ENCODE peak calls at places on chromosomes 3 and 15, in four cellular contexts. I is stomach, G is GM12878, T is sigmoid colon. W is an unnamed sample. For H3K9me3, the result is how much of the 10 kb centered on the place peaks cover.

GRCh38 chr15:58407366-58407765 is 24.4 kb upstream of the LIPC start:
- DNase-seq in I (no peak), G (no peak), T (no peak), W (no peak)

GRCh38 chr3:165159760-165160421 is 36.3 kb downstream of the SLITRK3 start:
- DNase-seq in I (no peak), G (no peak), T (no peak), W (no peak)

GRCh38 chr3:45398167-45398566 is 9.8 kb downstream of the LARS2 start:
- DNase-seq in I (no peak), G (no peak), T (no peak), W (no peak)

GRCh38 chr15:68556139-68556990 is 22.4 kb upstream of the CORO2B start:
- DNase-seq in I (no peak), G (no peak), T (no peak), W (peak)

GRCh38 chr3:72128906-72129305 is 344.0 kb upstream of the PROK2 start:
- DNase-seq in I (no peak), G (no peak), T (no peak), W (no peak)

GRCh38 chr3:108096506-108097325 is 5.9 kb upstream of the CD47 start:
- DNase-seq in I (no peak), G (no peak), T (no peak), W (no peak)

GRCh38 chr3:76054404-76054803 is 269.1 kb upstream of the ZNF717 start:
- DNase-seq in I (no peak), G (no peak), T (no peak), W (no peak)

GRCh38 chr3:196740476-196741400 is 1.1 kb downstream of the PAK2 start:
- DNase-seq in I (no peak), G (no peak), T (no peak), W (peak)

GRCh38 chr15:51726302-51727073 is 11.0 kb downstream of the LYSMD2 start:
- DNase-seq in I (no peak), G (no peak), T (peak), W (no peak)

GRCh38 chr3:124999897-125000296 is 55.9 kb downstream of the HEG1 start:
- DNase-seq in I (no peak), G (no peak), T (no peak), W (no peak)

GRCh38 chr15:34182942-34183341 is 27.0 kb downstream of the KATNBL1 start:
- DNase-seq in I (no peak), G (no peak), T (no peak), W (no peak)

GRCh38 chr3:69998759-69999158 is 774 bp upstream of the SAMMSON start:
- DNase-seq in I (peak), G (no peak), T (no peak), W (no peak)

GRCh38 chr3:42698216-42698910 is 4.2 kb downstream of the HHATL start:
- DNase-seq in I (peak), G (no peak), T (no peak), W (no peak)

GRCh38 chr3:121443456-121443855 is 102.3 kb downstream of the POLQ start:
- DNase-seq in I (no peak), G (no peak), T (no peak), W (no peak)

GRCh38 chr15:28012231-28012630 is 86.9 kb downstream of the OCA2 start:
- DNase-seq in I (no peak), G (no peak), T (no peak), W (no peak)

GRCh38 chr15:80179025-80179759 is 26.4 kb downstream of the FAH start:
- DNase-seq in I (peak), G (no peak), T (no peak), W (no peak)

GRCh38 chr15:80202016-80202315 is 49.2 kb downstream of the FAH start:
- DNase-seq in I (no peak), G (no peak), T (no peak), W (no peak)

GRCh38 chr15:37098468-37099320 is 1.7 kb downstream of the MEIS2 start:
- DNase-seq in I (no peak), G (no peak), T (peak), W (peak)

GRCh38 chr3:178043084-178043483 is 493.2 kb upstream of the KCNMB2 start:
- DNase-seq in I (no peak), G (no peak), T (no peak), W (no peak)

GRCh38 chr3:114179575-114179974 is 723 bp upstream of the DRD3 start:
- DNase-seq in I (no peak), G (no peak), T (no peak), W (no peak)

GRCh38 chr3:100637197-100637631 is 27.8 kb downstream of the ADGRG7 start:
- DNase-seq in I (no peak), G (no peak), T (no peak), W (no peak)

GRCh38 chr3:38458796-38459498 is 5.3 kb downstream of the ACVR2B start:
- DNase-seq in I (peak), G (no peak), T (no peak), W (no peak)

GRCh38 chr3:24793896-24794295 is 299.2 kb upstream of the THRB start:
- DNase-seq in I (no peak), G (no peak), T (no peak), W (no peak)

GRCh38 chr3:120173056-120173675 is 78.9 kb upstream of the GSK3B start:
- DNase-seq in I (no peak), G (no peak), T (no peak), W (no peak)

GRCh38 chr3:172104471-172105072 is 65.2 kb downstream of the FNDC3B start:
- DNase-seq in I (no peak), G (no peak), T (no peak), W (no peak)

GRCh38 chr3:141385386-141386079 is 17.2 kb downstream of the ZBTB38 start:
- DNase-seq in I (no peak), G (no peak), T (no peak), W (no peak)

GRCh38 chr3:186452517-186452916 is 90.5 kb upstream of the DGKG start:
- DNase-seq in I (peak), G (no peak), T (no peak), W (no peak)

GRCh38 chr3:157858821-157859220 is 247.4 kb downstream of the SHOX2 start:
- DNase-seq in I (no peak), G (no peak), T (no peak), W (no peak)

GRCh38 chr3:88987786-88988185 is 119.6 kb upstream of the EPHA3 start:
- DNase-seq in I (no peak), G (no peak), T (no peak), W (no peak)

DNA sequence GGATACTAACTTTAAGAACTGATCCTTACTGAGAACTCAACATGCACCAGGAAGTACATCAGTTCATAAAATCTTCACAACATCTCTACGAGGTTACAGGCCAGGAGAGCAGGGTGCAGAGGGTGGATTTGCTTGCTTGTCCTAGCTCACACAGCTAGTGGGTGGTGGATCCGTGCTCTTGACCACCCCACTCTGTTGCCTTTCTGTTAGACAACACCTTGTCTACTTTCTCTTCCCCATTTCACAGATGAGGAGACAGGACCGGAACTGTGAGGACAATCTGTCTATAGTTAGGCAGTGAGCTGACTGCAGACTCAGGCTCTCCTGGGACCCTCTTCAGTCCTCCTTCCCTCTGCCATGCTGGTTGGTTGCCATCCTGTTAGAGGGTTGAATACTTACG is 221.7 kb upstream of the TLE3 start:
- DNase-seq in I (no peak), G (peak), T (no peak), W (no peak)
- TF ChIP-seq POLR2AphosphoS5 in I (no peak), G (peak), T (no peak), W (no peak)

GRCh38 chr3:58784425-58784824 is 117.9 kb upstream of the FAM3D start:
- DNase-seq in I (no peak), G (no peak), T (no peak), W (no peak)
- H3K9me3 ChIP-seq in I (under half), G (under half), T (under half), W (under half)

GRCh38 chr3:194474675-194475074 is 12.1 kb downstream of the ATP13A3 start:
- DNase-seq in I (no peak), G (no peak), T (no peak), W (no peak)

GRCh38 chr3:194481103-194481502 is 5.7 kb downstream of the ATP13A3 start:
- DNase-seq in I (no peak), G (no peak), T (no peak), W (no peak)

GRCh38 chr3:194475978-194476377 is 10.8 kb downstream of the ATP13A3 start:
- DNase-seq in I (no peak), G (no peak), T (no peak), W (no peak)

GRCh38 chr3:194475138-194475932 is 11.5 kb downstream of the ATP13A3 start:
- DNase-seq in I (no peak), G (no peak), T (no peak), W (no peak)

GRCh38 chr3:194476784-194477183 is 10.0 kb downstream of the ATP13A3 start:
- DNase-seq in I (no peak), G (no peak), T (no peak), W (no peak)
- H3K4me3 ChIP-seq in I (no peak), G (no peak), T (no peak), W (no peak)

DNA sequence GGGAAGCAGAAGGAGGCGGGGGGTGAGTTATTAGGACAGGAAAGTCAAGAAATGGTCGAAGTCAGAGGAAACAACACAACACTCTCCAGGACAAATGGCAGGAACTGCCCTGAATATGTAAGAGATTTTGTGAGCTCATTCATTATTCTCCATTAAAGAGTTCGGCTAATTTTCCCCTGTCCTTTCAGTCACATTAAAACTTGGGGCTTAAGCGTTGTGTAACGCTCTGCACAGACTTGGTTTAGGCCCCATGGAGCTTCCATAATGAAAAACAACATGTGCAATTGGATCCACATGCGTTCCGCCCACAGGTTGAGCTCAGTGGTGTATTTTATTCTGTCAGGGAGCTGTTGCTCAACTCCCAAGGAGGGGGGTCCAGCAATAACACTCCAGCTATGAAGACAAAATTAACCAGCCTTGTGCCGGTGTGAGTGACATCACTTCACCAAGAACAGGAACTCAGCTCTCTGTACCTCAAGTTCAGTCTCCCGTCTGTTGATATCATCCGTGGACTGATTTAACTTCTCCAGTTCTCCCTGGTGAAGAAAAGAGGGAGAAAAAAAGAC is 2.3 kb downstream of the SH3BP5 start:
- DNase-seq in I (no peak), G (no peak), T (peak), W (no peak)
- TF ChIP-seq POLR2AphosphoS5 in I (peak), G (no peak), T (peak), W (no peak)

DNA sequence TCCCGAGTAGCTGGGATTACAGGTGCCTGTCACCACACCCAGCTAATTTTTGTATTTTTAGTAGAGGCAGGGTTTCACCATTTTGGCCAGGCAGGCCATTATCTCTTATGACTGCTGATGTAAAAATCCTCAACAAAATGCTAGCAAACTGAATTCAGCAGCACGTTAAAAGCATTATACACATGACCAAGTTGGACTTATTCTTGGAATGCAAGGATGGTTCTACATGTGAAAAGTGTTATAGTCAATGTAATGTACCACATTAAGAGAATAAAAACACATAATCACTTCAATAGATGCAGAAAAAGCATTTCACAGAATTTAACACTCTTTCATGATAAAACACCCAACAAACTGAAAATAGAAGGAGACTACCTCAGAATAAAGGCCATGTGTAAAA is 20.2 kb downstream of the RNF13 start:
- DNase-seq in I (no peak), G (no peak), T (no peak), W (no peak)
- H3K9me3 ChIP-seq in I (under half), G (under half), T (under half), W (half or more)

DNA sequence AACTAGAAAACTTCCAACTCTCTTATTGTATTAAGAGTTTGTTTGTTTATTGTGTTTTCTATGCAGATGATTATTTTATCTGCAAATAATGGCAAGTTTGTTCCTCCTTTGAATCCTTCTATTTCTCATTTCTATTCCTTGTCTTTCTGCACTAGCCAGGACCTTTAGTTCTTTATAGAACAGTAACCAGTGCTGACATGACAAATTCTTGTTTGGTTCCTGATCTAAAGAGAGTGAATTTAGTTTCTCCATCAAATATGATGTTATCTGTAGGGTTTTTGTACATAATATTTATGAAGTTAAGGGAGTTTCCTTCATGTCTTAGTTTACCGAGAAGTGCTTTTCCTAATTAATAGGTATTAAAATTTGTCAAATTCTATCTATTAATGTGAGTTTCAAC is 100.8 kb upstream of the STRIT1 start:
- DNase-seq in I (no peak), G (no peak), T (no peak), W (no peak)
- H3K4me3 ChIP-seq in I (no peak), G (no peak), T (no peak), W (no peak)

GRCh38 chr3:159805411-159805772 is 183.2 kb upstream of the IL12A start:
- DNase-seq in I (no peak), G (no peak), T (no peak), W (no peak)
- TF ChIP-seq POLR2AphosphoS5 in I (no peak), G (no peak), T (no peak), W (no peak)

GRCh38 chr15:100226107-100226506 is 115.7 kb downstream of the ADAMTS17 start:
- DNase-seq in I (no peak), G (no peak), T (no peak), W (no peak)

GRCh38 chr15:100234158-100235029 is 107.4 kb downstream of the ADAMTS17 start:
- DNase-seq in I (no peak), G (no peak), T (no peak), W (no peak)

GRCh38 chr15:100227781-100228180 is 114.0 kb downstream of the ADAMTS17 start:
- DNase-seq in I (no peak), G (no peak), T (no peak), W (no peak)

GRCh38 chr15:100230784-100231183 is 111.0 kb downstream of the ADAMTS17 start:
- DNase-seq in I (no peak), G (no peak), T (no peak), W (no peak)

DNA sequence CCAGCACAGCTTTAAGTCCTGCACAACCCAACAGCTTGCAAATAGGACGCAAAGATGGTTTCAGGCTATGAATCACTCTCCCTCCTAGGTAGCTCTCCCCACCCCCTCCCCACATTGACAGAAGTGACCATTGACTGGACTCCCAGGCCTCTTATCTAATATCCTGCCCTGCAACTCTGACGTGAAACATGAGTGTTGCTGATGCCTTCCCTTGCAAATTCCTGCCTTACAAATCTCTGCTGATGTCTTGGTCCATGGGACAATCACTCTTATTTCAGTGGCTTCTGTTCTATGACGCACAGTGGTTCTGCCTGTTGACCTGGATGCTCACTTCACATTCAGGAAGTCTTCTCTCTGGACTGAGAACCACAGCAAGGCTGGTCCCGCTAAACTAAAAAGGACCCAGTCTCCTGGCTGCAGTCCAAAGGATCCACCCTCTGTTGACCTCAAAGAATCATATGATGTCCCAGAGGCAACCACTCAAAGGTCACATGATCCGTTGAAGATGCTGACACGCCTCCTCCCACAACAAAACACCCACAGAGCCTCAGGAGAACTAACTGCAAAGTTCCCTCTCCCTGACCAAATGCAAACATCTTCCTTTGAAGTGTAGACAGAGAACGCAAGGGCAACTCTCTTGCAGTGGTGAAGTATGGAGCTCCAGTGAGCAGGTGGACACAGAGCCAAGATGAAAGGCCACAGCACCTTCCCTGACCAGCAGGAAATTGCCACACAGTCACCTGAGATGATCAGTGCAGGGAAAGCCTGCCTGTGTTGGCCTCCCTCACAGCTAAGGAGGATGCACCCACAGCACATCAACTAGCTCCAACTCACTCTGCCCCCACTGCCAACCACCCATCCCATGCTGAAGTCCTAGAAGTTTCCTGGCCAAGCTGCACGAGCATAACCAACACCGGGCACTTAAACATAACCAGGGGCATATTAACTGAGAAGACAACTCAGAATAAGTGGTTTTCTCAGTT is 112.3 kb downstream of the ADAMTS17 start:
- DNase-seq in I (no peak), G (no peak), T (no peak), W (no peak)
- H3K9me3 ChIP-seq in I (under half), G (under half), T (under half), W (under half)